ENCODE peak calls at places on chromosome 4, in four cellular contexts. X, T, U and F are unnamed samples.

GRCh38 chr4:20813698-20814097 is 113.4 kb downstream of the PACRGL start:
- DNase-seq in U (no peak), X (no peak), T (no peak), F (no peak)

GRCh38 chr4:166594326-166594946 is 639.9 kb downstream of the SPOCK3 start:
- DNase-seq in U (no peak), X (no peak), T (peak), F (no peak)

GRCh38 chr4:77488882-77489281 is 116.7 kb upstream of the CXCL13 start:
- DNase-seq in U (no peak), X (no peak), T (no peak), F (no peak)

GRCh38 chr4:1239141-1239948 is 9.6 kb downstream of the CTBP1 start:
- DNase-seq in U (no peak), X (no peak), T (no peak), F (no peak)

GRCh38 chr4:187171731-187172339 is 448.2 kb upstream of the FAT1 start:
- DNase-seq in U (no peak), T (no peak), X (no peak), F (no peak)

GRCh38 chr4:25756503-25756902 is 100.9 kb downstream of the SLC34A2 start:
- DNase-seq in U (no peak), X (no peak), T (no peak), F (no peak)

GRCh38 chr4:54050214-54050904 is 14.0 kb downstream of the CHIC2 start:
- DNase-seq in U (no peak), X (no peak), T (no peak), F (no peak)

GRCh38 chr4:81346719-81347118 is 125.0 kb downstream of the RASGEF1B start:
- DNase-seq in X (no peak), T (no peak), U (no peak), F (no peak)

GRCh38 chr4:121408-122084 is 2.8 kb upstream of the ZNF718 start:
- DNase-seq in U (no peak), T (no peak), X (no peak), F (no peak)

GRCh38 chr4:104447346-104447745 is 47.3 kb downstream of the CXXC4 start:
- DNase-seq in X (no peak), T (no peak), U (no peak), F (no peak)

GRCh38 chr4:71107732-71108131 is 114.3 kb downstream of the DCK start:
- DNase-seq in U (no peak), X (no peak), T (no peak), F (no peak)

GRCh38 chr4:105474110-105474518 is 252 bp upstream of the PPA2 start:
- DNase-seq in X (peak), U (no peak), T (peak), F (peak)

GRCh38 chr4:79181190-79181589 is 144.7 kb downstream of the NAA11 start:
- DNase-seq in X (no peak), T (no peak), U (no peak), F (no peak)

GRCh38 chr4:185833055-185833598 is 21.1 kb upstream of the SORBS2 start:
- DNase-seq in T (no peak), X (no peak), U (no peak), F (no peak)

GRCh38 chr4:5755161-5755560 is 44.2 kb downstream of the EVC start:
- DNase-seq in T (no peak), X (peak), U (no peak), F (peak)

GRCh38 chr4:105208556-105208955 is 61.9 kb downstream of the TET2 start:
- DNase-seq in U (no peak), X (no peak), T (no peak), F (no peak)

GRCh38 chr4:39505581-39505980 is 21.7 kb downstream of the UGDH start:
- DNase-seq in X (no peak), T (no peak), U (no peak), F (no peak)

GRCh38 chr4:99693164-99693563 is 35.5 kb upstream of the C4orf54 start:
- DNase-seq in X (no peak), U (no peak), T (no peak), F (no peak)

GRCh38 chr4:166274136-166274761 is 401.2 kb downstream of the TLL1 start:
- DNase-seq in X (no peak), T (no peak), U (no peak), F (no peak)

GRCh38 chr4:149113804-149114430 is 671.7 kb upstream of the NR3C2 start:
- DNase-seq in X (no peak), U (no peak), T (peak), F (no peak)

GRCh38 chr4:472881-473574 is 25.9 kb downstream of the ZNF721 start:
- DNase-seq in X (no peak), U (no peak), T (no peak), F (no peak)

GRCh38 chr4:186932631-186933150 is 209.0 kb upstream of the FAT1 start:
- DNase-seq in U (no peak), X (no peak), T (no peak), F (no peak)

GRCh38 chr4:69799337-69799736 is 38.9 kb upstream of the SULT1B1 start:
- DNase-seq in T (no peak), U (no peak), X (no peak), F (no peak)

GRCh38 chr4:1012031-1012739 is 759 bp downstream of the FGFRL1 start:
- DNase-seq in T (no peak), U (no peak), X (no peak), F (no peak)

GRCh38 chr4:148634476-148634875 is 192.3 kb upstream of the NR3C2 start:
- DNase-seq in U (no peak), T (no peak), X (no peak), F (no peak)